ENCODE peak calls at places on chromosomes 7 and 10, in six cellular contexts. V is germinal center; L is stimulated activated CD4-positive, alpha-beta T cell treated with anti-CD3 and anti-CD28 coated beads, Interleukin-4, amount 100 ng/mL, for 1 hour; M is renal cortical epithelial cell; U is HFF-Myc; E is epithelial cell of prostate. X is an unnamed sample.
A peak's percentile ranks its signal among the peaks of the same experiment; 100 is the strongest.

GRCh38 chr7:117145952-117146475 is 176.8 kb downstream of the WNT2 start:
- DNase-seq in V (no peak), L (no peak), M (no peak), U (no peak), E (no peak), X (no peak)

GRCh38 chr7:21869785-21870402 is 75.8 kb downstream of the CDCA7L start:
- DNase-seq in V (no peak), L (no peak), M (peak; percentile 68), U (no peak), E (no peak), X (no peak)

GRCh38 chr10:82742478-82742877 is 867.5 kb downstream of the NRG3 start:
- DNase-seq in V (no peak), L (no peak), M (peak; percentile 84), U (peak; percentile 2), E (peak; percentile 20), X (no peak)

GRCh38 chr10:14253711-14254110 is 77.0 kb downstream of the FRMD4A start:
- DNase-seq in V (no peak), L (no peak), M (no peak), U (no peak), E (no peak), X (no peak)

GRCh38 chr10:110356628-110357245 is 52.0 kb upstream of the SMNDC1 start:
- DNase-seq in V (peak; percentile 83), L (peak; percentile 65), M (peak; percentile 99), U (no peak), E (peak; percentile 58), X (no peak)

GRCh38 chr7:50358306-50358705 is 53.8 kb downstream of the IKZF1 start:
- DNase-seq in V (no peak), L (no peak), M (no peak), U (no peak), E (no peak), X (no peak)

GRCh38 chr7:105139381-105139780 is 125.4 kb downstream of the KMT2E start:
- DNase-seq in V (no peak), L (no peak), M (no peak), U (no peak), E (no peak), X (no peak)

GRCh38 chr7:47574473-47575328 is 7.2 kb downstream of the TNS3 start:
- DNase-seq in V (peak; percentile 53), L (no peak), M (peak; percentile 89), U (no peak), E (no peak), X (no peak)

GRCh38 chr10:20948723-20949327 is 51.7 kb upstream of the NEBL start:
- DNase-seq in V (peak; percentile 20), L (no peak), M (no peak), U (no peak), E (no peak), X (no peak)

GRCh38 chr7:139683137-139683871 is 94.5 kb downstream of the HIPK2 start:
- DNase-seq in V (no peak), L (no peak), M (peak; percentile 88), U (no peak), E (no peak), X (no peak)

GRCh38 chr10:69734797-69735468 is 66.8 kb upstream of the COL13A1 start:
- DNase-seq in V (no peak), L (no peak), M (no peak), U (no peak), E (no peak), X (no peak)

GRCh38 chr7:55478700-55479099 is 93.6 kb downstream of the VOPP1 start:
- DNase-seq in V (no peak), L (no peak), M (no peak), U (no peak), E (no peak), X (no peak)

GRCh38 chr10:77643795-77644468 is 6.3 kb upstream of the KCNMA1 start:
- DNase-seq in V (peak; percentile 49), L (no peak), M (peak; percentile 60), U (peak; percentile 59), E (no peak), X (peak; percentile 33)

GRCh38 chr7:134750083-134751062 is 29.1 kb upstream of the CALD1 start:
- DNase-seq in V (peak; percentile 53), L (peak; percentile 61), M (peak; percentile 47), U (no peak), E (no peak), X (peak; percentile 51)

GRCh38 chr10:100148353-100149211 is 37.2 kb downstream of the ERLIN1 start:
- DNase-seq in V (peak; percentile 32), L (peak; percentile 65), M (peak; percentile 84), U (peak; percentile 19), E (peak; percentile 99), X (no peak)

GRCh38 chr10:122637371-122637770 is 62.3 kb downstream of the C10orf120 start:
- DNase-seq in V (no peak), L (no peak), M (no peak), U (no peak), E (no peak), X (no peak)

X was measured in NCI-H1417.